ENCODE peak calls at places on chromosome 16, in six cellular contexts. R is nephron progenitor cell, F is neural crest cell, P is endothelial cell, V is GM13977, U is heart right ventricle. K is an unnamed sample.

GRCh38 chr16:70675851-70676513 is 9.9 kb downstream of the MTSS2 start:
- DNase-seq in R (no peak), F (no peak), P (no peak), V (no peak), U (peak; percentile 47), K (no peak)

GRCh38 chr16:65793781-65794180 is 572.7 kb upstream of the CDH5 start:
- DNase-seq in R (no peak), F (no peak), P (no peak), V (no peak), U (no peak), K (no peak)

GRCh38 chr16:3004781-3005284 is 7.9 kb upstream of the CLDN9 start:
- DNase-seq in R (peak; percentile 35), F (no peak), P (no peak), V (no peak), U (no peak), K (no peak)

GRCh38 chr16:70746708-70747424 is 54.1 kb downstream of the VAC14 start:
- DNase-seq in R (no peak), F (no peak), P (no peak), V (no peak), U (peak; percentile 43), K (no peak)

GRCh38 chr16:66901626-66902025 is 17.1 kb downstream of the CDH16 start:
- DNase-seq in R (no peak), F (no peak), P (no peak), V (no peak), U (no peak), K (no peak)

GRCh38 chr16:85891033-85891775 is 7.8 kb upstream of the IRF8 start:
- DNase-seq in R (no peak), F (no peak), P (no peak), V (no peak), U (no peak), K (no peak)

GRCh38 chr16:17370233-17371013 is 100.3 kb downstream of the XYLT1 start:
- DNase-seq in R (no peak), F (no peak), P (no peak), V (no peak), U (no peak), K (no peak)

GRCh38 chr16:84907575-84907974 is 87.8 kb downstream of the CRISPLD2 start:
- DNase-seq in R (no peak), F (no peak), P (no peak), V (no peak), U (no peak), K (no peak)

GRCh38 chr16:27617678-27618077 is 67.7 kb downstream of the KATNIP start:
- DNase-seq in R (no peak), F (no peak), P (no peak), V (no peak), U (no peak), K (no peak)

DNA sequence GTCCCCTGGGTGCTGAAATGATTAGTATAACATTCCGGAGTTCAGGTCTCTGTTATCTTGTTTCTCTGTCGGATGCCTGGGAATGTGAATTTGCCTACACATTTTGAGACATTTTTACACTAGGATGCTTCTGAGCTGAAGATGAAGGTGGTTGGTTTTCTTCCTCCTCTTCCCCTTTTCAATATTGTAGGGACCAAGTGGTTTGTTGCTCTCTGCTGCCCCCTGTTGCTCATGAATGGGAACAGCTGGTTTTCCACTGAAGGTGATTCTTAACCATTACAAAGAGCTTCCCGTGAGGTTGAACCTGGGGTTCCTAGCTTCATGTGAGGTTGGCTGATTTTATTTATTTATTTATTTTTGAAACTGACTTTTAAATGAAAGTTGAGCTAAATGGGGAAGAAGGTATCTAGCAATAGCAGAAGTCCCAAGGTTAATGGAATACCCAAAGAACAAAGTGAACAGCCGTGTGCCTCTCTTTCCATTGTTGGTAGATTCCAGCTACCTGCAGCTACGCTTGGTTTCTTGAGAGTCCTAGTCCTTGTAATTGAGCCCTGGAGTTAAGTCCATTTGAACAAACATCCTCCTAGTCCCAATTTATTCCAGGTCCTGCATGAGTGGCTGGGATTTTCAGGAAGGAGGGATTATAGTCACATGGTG is 983.9 kb upstream of the EEF2KMT start:
- DNase-seq in R (peak; percentile 69), F (peak; percentile 48), P (peak; percentile 64), V (peak; percentile 11), U (no peak), K (peak; percentile 53)
- TF ChIP-seq CTCF in R (peak; percentile 77), F (peak; percentile 81), P (peak; percentile 90), V (peak; percentile 43), U (peak; percentile 43), K (peak; percentile 87)

DNA sequence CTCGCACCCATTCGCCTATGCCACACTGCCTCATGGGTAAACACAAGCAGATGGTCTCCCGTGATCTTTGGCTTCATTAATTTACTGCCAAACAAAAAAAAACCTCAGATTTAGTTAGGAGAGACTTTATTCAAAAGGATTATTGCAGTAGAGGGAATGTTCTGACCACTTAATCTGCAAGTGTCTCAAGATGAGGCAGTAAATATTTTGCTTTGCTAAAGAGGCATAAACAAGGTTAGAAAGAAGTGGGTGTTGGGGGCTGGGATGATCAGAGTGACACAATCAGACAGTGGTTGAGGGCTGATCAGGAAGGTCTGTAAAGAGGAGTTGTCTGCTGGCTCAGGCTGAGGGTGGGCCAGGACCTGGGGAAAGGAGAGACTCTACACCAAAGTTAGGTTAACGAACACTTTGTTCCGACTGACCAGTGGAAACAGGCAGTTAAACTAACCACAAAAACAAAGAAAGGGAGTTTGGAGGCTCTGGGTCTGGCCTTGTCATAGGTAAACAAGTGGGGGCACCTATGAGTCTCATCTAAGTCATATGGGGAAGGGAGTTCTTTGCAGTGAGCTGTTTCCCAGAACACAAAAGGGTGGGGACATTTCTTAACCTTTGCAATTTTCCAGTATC is 28.5 kb downstream of the HSD17B2 start:
- DNase-seq in R (no peak), F (no peak), P (no peak), V (no peak), U (no peak), K (no peak)
- TF ChIP-seq CTCF in R (no peak), F (no peak), P (no peak), V (no peak), U (no peak), K (no peak)

DNA sequence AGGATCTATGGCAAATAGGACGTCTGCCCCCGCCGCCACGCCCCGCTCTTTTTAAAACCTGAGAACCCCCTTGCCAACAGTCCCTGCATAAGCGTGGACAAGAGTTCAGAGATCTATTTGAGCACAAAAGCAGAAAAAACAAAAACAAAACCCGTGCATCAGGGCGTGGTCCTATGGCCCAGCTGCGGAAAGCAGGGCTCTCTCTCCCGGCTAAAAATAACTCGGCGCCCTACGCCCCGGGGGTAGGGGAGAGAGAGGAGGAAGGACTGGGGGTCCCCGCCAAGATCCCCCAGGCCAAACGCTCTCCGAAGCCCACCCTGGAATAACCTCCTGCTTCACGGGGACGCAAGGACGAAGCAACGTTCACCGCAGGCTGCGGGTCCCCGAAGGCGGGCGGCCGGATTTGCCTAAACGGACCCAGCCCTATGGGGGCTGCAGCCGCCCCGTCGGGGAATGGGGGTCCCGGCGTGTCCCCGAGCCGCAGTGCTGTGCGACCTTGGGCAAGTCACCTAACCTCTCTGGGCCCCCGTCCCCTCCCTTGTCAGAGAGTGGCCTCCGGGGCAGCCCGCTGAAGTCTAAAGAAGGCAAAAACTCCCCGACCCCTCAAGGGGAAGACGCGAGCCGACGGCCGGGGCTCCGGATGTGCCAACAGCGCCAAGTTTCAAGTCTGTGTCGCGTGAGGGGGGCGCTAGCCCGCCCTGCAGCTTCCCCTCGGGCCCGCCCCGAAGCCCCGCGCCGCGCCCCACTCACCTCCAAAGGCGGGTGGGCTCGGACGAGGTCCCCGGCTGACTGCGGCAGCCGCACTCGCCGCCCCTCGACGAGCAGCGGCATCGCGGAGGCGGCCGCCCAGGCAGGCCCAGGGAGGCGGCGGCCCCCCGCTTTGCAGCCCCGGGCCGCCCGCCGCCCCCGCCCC is 477 bp downstream of the NTAN1 start:
- DNase-seq in R (no peak), F (peak; percentile 57), P (no peak), V (peak; percentile 29), U (peak; percentile 69), K (no peak)
- TF ChIP-seq CTCF in R (no peak), F (peak; percentile 22), P (no peak), V (peak; percentile 17), U (peak; percentile 5), K (peak; percentile 42)

DNA sequence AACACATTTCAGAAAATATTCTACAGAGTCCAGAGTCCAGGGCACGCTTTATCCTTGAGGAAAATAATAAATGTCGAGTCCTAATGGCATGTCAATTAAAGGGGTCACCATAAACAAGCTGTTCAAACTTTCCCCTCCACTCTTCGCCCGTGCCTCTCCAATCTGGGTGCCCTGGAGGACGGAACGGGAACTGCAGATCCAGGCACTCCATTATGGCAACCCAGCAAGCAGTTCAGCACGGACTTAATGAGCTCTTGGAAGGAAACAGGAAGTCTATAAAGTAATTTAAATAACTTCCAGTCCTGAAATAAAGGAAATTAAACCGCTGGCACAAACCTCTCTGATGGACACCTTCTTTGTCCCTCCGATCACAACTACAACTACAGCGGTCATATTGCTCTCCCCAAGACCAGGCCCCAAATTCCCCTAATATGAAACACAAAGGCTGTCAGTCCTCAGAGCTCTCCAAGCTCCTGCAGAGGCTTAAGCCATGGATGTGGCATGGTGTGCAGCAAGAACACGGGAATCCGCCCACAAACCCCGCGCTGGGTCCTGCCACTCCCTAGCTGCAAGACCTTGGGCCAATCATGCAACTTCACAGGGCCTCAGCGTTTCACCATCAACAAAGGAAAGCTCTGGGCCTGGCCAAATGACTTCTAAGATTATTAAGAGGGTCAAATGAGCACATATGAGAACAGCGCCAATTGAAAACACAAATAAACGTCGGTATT is 52.6 kb downstream of the ZFHX3 start:
- DNase-seq in R (peak; percentile 57), F (peak; percentile 62), P (peak; percentile 51), V (no peak), U (no peak), K (no peak)
- TF ChIP-seq CTCF in R (peak; percentile 59), F (peak; percentile 66), P (peak; percentile 91), V (peak; percentile 35), U (peak; percentile 16), K (peak; percentile 59)

DNA sequence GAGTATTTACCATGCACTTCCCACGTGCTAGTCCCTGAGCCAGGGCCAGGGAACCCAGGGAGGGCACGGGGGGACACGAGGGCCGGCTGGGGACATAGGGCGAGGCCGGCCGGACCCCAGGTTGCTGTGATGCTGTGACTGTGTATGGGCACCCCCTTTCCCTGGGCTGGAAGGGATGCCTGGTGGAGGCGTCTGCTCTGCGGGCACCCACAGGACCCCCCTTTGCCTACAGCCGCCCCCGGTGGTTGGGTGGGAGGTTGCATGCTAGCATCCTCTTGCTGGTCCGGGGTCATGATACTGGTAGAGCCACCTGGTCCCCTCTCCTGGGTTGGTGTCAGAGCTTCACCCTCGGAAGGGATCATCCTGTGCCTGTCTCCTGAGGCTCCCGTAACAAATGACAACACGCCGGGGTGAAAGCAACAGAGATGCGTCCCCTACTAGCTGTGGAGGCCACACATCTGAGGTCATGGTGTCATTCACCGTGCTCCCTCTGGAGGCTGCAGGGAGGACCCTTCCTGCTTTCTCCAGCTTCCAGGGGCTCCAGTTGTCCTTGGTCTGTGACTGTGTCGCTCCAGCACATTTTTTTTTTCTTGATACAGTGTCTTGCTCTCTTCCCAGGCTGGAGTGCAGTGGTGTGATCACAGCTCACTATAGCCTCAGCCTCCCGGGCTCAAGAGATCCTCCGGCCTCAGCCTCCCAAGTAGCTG is 3.1 kb upstream of the CIAO3 start:
- DNase-seq in R (no peak), F (no peak), P (no peak), V (no peak), U (no peak), K (no peak)
- TF ChIP-seq CTCF in R (no peak), F (peak; percentile 36), P (peak; percentile 42), V (no peak), U (no peak), K (peak; percentile 33)

GRCh38 chr16:23597003-23597756 is 1.1 kb upstream of the NDUFAB1 start:
- DNase-seq in R (peak; percentile 18), F (peak; percentile 6), P (peak; percentile 31), V (peak; percentile 59), U (no peak), K (no peak)
- TF ChIP-seq CTCF in R (no peak), F (no peak), P (no peak), V (peak; percentile 56), U (peak; percentile 18), K (no peak)

GRCh38 chr16:29736112-29736511 is 9.7 kb downstream of the C16orf54 start:
- DNase-seq in R (no peak), F (no peak), P (no peak), V (no peak), U (no peak), K (no peak)
- TF ChIP-seq CTCF in R (no peak), F (peak; percentile 19), P (no peak), V (no peak), U (no peak), K (peak; percentile 29)

K was measured in progenitor cell of endocrine pancreas.